ENCODE peak calls at places on chromosome 14, in five cellular contexts. One of them, this sample, is unnamed.

GRCh38 chr14:74475678-74476077 is 17.4 kb downstream of the NPC2 start:
- DNase-seq in GM06990: no peak
- DNase-seq in B cell: no peak
- DNase-seq in fibroblast of pulmonary artery: peak
- DNase-seq in A549: no peak
- DNase-seq in this sample: peak

GRCh38 chr14:99226687-99227086 is 45.3 kb downstream of the BCL11B start:
- DNase-seq in GM06990: no peak
- DNase-seq in B cell: no peak
- DNase-seq in fibroblast of pulmonary artery: no peak
- DNase-seq in A549: no peak
- DNase-seq in this sample: no peak

GRCh38 chr14:95480109-95480886 is 36.2 kb downstream of the SYNE3 start:
- DNase-seq in GM06990: peak
- DNase-seq in B cell: peak
- DNase-seq in fibroblast of pulmonary artery: peak
- DNase-seq in A549: no peak
- DNase-seq in this sample: peak

GRCh38 chr14:28762290-28762948 is 4.2 kb upstream of the FOXG1 start:
- DNase-seq in GM06990: no peak
- DNase-seq in B cell: no peak
- DNase-seq in fibroblast of pulmonary artery: no peak
- DNase-seq in A549: no peak
- DNase-seq in this sample: no peak

GRCh38 chr14:23437142-23438129 is 2.0 kb upstream of the MYH7 start:
- DNase-seq in GM06990: no peak
- DNase-seq in B cell: no peak
- DNase-seq in fibroblast of pulmonary artery: no peak
- DNase-seq in A549: no peak
- DNase-seq in this sample: no peak

GRCh38 chr14:54935958-54936357 is 33.3 kb upstream of the GCH1 start:
- DNase-seq in GM06990: no peak
- DNase-seq in B cell: no peak
- DNase-seq in fibroblast of pulmonary artery: peak
- DNase-seq in A549: no peak
- DNase-seq in this sample: no peak

GRCh38 chr14:105883066-105884005 is 357.0 kb downstream of the TMEM121 start:
- DNase-seq in GM06990: no peak
- DNase-seq in B cell: no peak
- DNase-seq in fibroblast of pulmonary artery: no peak
- DNase-seq in A549: no peak
- DNase-seq in this sample: no peak

GRCh38 chr14:24297190-24297964 is 2.2 kb downstream of the DHRS1 start:
- DNase-seq in GM06990: no peak
- DNase-seq in B cell: no peak
- DNase-seq in fibroblast of pulmonary artery: no peak
- DNase-seq in A549: peak
- DNase-seq in this sample: no peak

GRCh38 chr14:61968207-61968606 is 206.0 kb downstream of the SNAPC1 start:
- DNase-seq in GM06990: no peak
- DNase-seq in B cell: no peak
- DNase-seq in fibroblast of pulmonary artery: no peak
- DNase-seq in A549: no peak
- DNase-seq in this sample: no peak
- TF ChIP-seq CTCF in GM06990: no peak
- TF ChIP-seq CTCF in B cell: no peak
- TF ChIP-seq CTCF in fibroblast of pulmonary artery: no peak
- TF ChIP-seq CTCF in A549: no peak
- TF ChIP-seq CTCF in this sample: no peak

GRCh38 chr14:85415015-85415712 is 114.8 kb upstream of the FLRT2 start:
- DNase-seq in GM06990: no peak
- DNase-seq in B cell: no peak
- DNase-seq in fibroblast of pulmonary artery: peak
- DNase-seq in A549: peak
- DNase-seq in this sample: peak
- TF ChIP-seq CTCF in GM06990: no peak
- TF ChIP-seq CTCF in B cell: no peak
- TF ChIP-seq CTCF in fibroblast of pulmonary artery: peak
- TF ChIP-seq CTCF in A549: peak
- TF ChIP-seq CTCF in this sample: peak

GRCh38 chr14:76472199-76472723 is 96.3 kb downstream of the ESRRB start:
- DNase-seq in GM06990: no peak
- DNase-seq in B cell: no peak
- DNase-seq in fibroblast of pulmonary artery: no peak
- DNase-seq in A549: no peak
- DNase-seq in this sample: no peak

GRCh38 chr14:76467843-76468242 is 91.9 kb downstream of the ESRRB start:
- DNase-seq in GM06990: no peak
- DNase-seq in B cell: no peak
- DNase-seq in fibroblast of pulmonary artery: no peak
- DNase-seq in A549: no peak
- DNase-seq in this sample: no peak

GRCh38 chr14:76473381-76474263 is 97.7 kb downstream of the ESRRB start:
- DNase-seq in GM06990: no peak
- DNase-seq in B cell: no peak
- DNase-seq in fibroblast of pulmonary artery: no peak
- DNase-seq in A549: no peak
- DNase-seq in this sample: no peak
- TF ChIP-seq CTCF in GM06990: no peak
- TF ChIP-seq CTCF in B cell: no peak
- TF ChIP-seq CTCF in fibroblast of pulmonary artery: no peak
- TF ChIP-seq CTCF in A549: no peak
- TF ChIP-seq CTCF in this sample: peak

GRCh38 chr14:79275367-79275655 is 936.0 kb downstream of the DIO2 start:
- DNase-seq in GM06990: no peak
- DNase-seq in B cell: no peak
- DNase-seq in fibroblast of pulmonary artery: no peak
- DNase-seq in A549: no peak
- DNase-seq in this sample: no peak
- TF ChIP-seq CTCF in GM06990: no peak
- TF ChIP-seq CTCF in B cell: no peak
- TF ChIP-seq CTCF in fibroblast of pulmonary artery: no peak
- TF ChIP-seq CTCF in A549: no peak
- TF ChIP-seq CTCF in this sample: no peak

GRCh38 chr14:64137657-64138290 is 156.4 kb downstream of the ESR2 start:
- DNase-seq in GM06990: no peak
- DNase-seq in B cell: peak
- DNase-seq in fibroblast of pulmonary artery: peak
- DNase-seq in A549: no peak
- DNase-seq in this sample: peak
- TF ChIP-seq CTCF in GM06990: peak
- TF ChIP-seq CTCF in B cell: no peak
- TF ChIP-seq CTCF in fibroblast of pulmonary artery: peak
- TF ChIP-seq CTCF in A549: no peak
- TF ChIP-seq CTCF in this sample: peak

GRCh38 chr14:97106166-97106565 is 309.0 kb downstream of the VRK1 start:
- DNase-seq in GM06990: no peak
- DNase-seq in B cell: peak
- DNase-seq in fibroblast of pulmonary artery: no peak
- DNase-seq in A549: no peak
- DNase-seq in this sample: no peak

GRCh38 chr14:97100306-97100705 is 303.1 kb downstream of the VRK1 start:
- DNase-seq in GM06990: no peak
- DNase-seq in B cell: no peak
- DNase-seq in fibroblast of pulmonary artery: no peak
- DNase-seq in A549: no peak
- DNase-seq in this sample: no peak

GRCh38 chr14:97104029-97104428 is 306.8 kb downstream of the VRK1 start:
- DNase-seq in GM06990: no peak
- DNase-seq in B cell: no peak
- DNase-seq in fibroblast of pulmonary artery: no peak
- DNase-seq in A549: no peak
- DNase-seq in this sample: no peak

GRCh38 chr14:97106609-97107008 is 309.4 kb downstream of the VRK1 start:
- DNase-seq in GM06990: no peak
- DNase-seq in B cell: no peak
- DNase-seq in fibroblast of pulmonary artery: no peak
- DNase-seq in A549: no peak
- DNase-seq in this sample: no peak

DNA sequence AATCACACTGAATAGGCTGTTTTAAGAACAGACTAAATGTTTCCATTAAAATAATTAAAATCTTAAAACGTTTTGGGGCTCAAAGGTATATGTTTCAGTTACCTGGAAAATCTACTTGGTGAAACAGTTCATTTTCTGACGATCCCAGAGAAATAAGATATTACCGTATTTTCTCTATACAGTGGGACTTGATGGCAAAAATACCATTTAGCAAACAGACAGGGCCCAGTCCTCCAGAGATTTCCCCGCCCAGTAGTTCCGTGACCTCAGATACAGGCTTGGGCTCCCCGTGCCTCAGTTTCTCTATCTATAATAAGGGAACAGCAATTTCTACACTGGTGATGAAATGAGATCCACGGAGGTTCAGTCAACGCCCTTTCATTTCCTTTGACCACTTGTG is 304.4 kb downstream of the VRK1 start:
- DNase-seq in GM06990: no peak
- DNase-seq in B cell: no peak
- DNase-seq in fibroblast of pulmonary artery: no peak
- DNase-seq in A549: no peak
- DNase-seq in this sample: no peak
- TF ChIP-seq CTCF in GM06990: no peak
- TF ChIP-seq CTCF in B cell: no peak
- TF ChIP-seq CTCF in fibroblast of pulmonary artery: no peak
- TF ChIP-seq CTCF in A549: no peak
- TF ChIP-seq CTCF in this sample: no peak

GRCh38 chr14:90758028-90758889 is 58.0 kb downstream of the TTC7B start:
- DNase-seq in GM06990: peak
- DNase-seq in B cell: peak
- DNase-seq in fibroblast of pulmonary artery: peak
- DNase-seq in A549: peak
- DNase-seq in this sample: peak

GRCh38 chr14:90760055-90760444 is 56.2 kb downstream of the TTC7B start:
- DNase-seq in GM06990: no peak
- DNase-seq in B cell: no peak
- DNase-seq in fibroblast of pulmonary artery: no peak
- DNase-seq in A549: no peak
- DNase-seq in this sample: no peak

GRCh38 chr14:90758959-90759358 is 57.3 kb downstream of the TTC7B start:
- DNase-seq in GM06990: no peak
- DNase-seq in B cell: peak
- DNase-seq in fibroblast of pulmonary artery: peak
- DNase-seq in A549: no peak
- DNase-seq in this sample: no peak

GRCh38 chr14:90759370-90760054 is 56.7 kb downstream of the TTC7B start:
- DNase-seq in GM06990: no peak
- DNase-seq in B cell: peak
- DNase-seq in fibroblast of pulmonary artery: no peak
- DNase-seq in A549: no peak
- DNase-seq in this sample: no peak

GRCh38 chr14:90760591-90761316 is 55.5 kb downstream of the TTC7B start:
- DNase-seq in GM06990: no peak
- DNase-seq in B cell: no peak
- DNase-seq in fibroblast of pulmonary artery: peak
- DNase-seq in A549: peak
- DNase-seq in this sample: peak
- TF ChIP-seq CTCF in GM06990: peak
- TF ChIP-seq CTCF in B cell: peak
- TF ChIP-seq CTCF in fibroblast of pulmonary artery: peak
- TF ChIP-seq CTCF in A549: peak
- TF ChIP-seq CTCF in this sample: peak

GRCh38 chr14:77609902-77610301 is 6.5 kb downstream of the SPTLC2 start:
- DNase-seq in GM06990: no peak
- DNase-seq in B cell: no peak
- DNase-seq in fibroblast of pulmonary artery: no peak
- DNase-seq in A549: no peak
- DNase-seq in this sample: no peak
- TF ChIP-seq CTCF in GM06990: no peak
- TF ChIP-seq CTCF in B cell: no peak
- TF ChIP-seq CTCF in fibroblast of pulmonary artery: no peak
- TF ChIP-seq CTCF in A549: no peak
- TF ChIP-seq CTCF in this sample: peak

GRCh38 chr14:70585221-70585620 is 15.2 kb downstream of the MED6 start:
- DNase-seq in GM06990: no peak
- DNase-seq in B cell: no peak
- DNase-seq in fibroblast of pulmonary artery: no peak
- DNase-seq in A549: no peak
- DNase-seq in this sample: peak
- TF ChIP-seq CTCF in GM06990: peak
- TF ChIP-seq CTCF in B cell: no peak
- TF ChIP-seq CTCF in fibroblast of pulmonary artery: no peak
- TF ChIP-seq CTCF in A549: no peak
- TF ChIP-seq CTCF in this sample: peak